ENCODE peak calls at places on chromosomes 12 and 14, in seven cellular contexts. J, Z, I, C, A, H and F are unnamed samples.

GRCh38 chr12:52584156-52584682 is 10.6 kb upstream of the KRT74 start:
- DNase-seq in J (no peak), Z (no peak), I (no peak), C (no peak), A (no peak), H (no peak), F (no peak)

GRCh38 chr12:106769546-106769945 is 4.9 kb upstream of the RIC8B start:
- DNase-seq in J (no peak), Z (no peak), I (no peak), C (no peak), A (no peak), H (no peak), F (no peak)

GRCh38 chr12:103791350-103791920 is 49.6 kb downstream of the NT5DC3 start:
- DNase-seq in J (no peak), Z (no peak), I (no peak), C (no peak), A (no peak), H (no peak), F (no peak)

GRCh38 chr12:108526482-108527234 is 11.6 kb downstream of the FICD start:
- DNase-seq in J (no peak), Z (no peak), I (no peak), C (no peak), A (peak), H (no peak), F (no peak)

GRCh38 chr14:80364274-80364673 is 153.0 kb upstream of the DIO2 start:
- DNase-seq in J (no peak), Z (no peak), I (no peak), C (peak), A (peak), H (no peak), F (peak)

GRCh38 chr14:31411218-31411727 is 9.1 kb downstream of the HEATR5A start:
- DNase-seq in J (no peak), Z (no peak), I (no peak), C (no peak), A (no peak), H (no peak), F (no peak)

GRCh38 chr12:68324531-68324930 is 7.6 kb downstream of the MDM1 start:
- DNase-seq in J (no peak), Z (no peak), I (no peak), C (no peak), A (no peak), H (no peak), F (no peak)

GRCh38 chr14:103845327-103845726 is 2.0 kb downstream of the PPP1R13B start:
- DNase-seq in J (no peak), Z (no peak), I (no peak), C (no peak), A (no peak), H (no peak), F (no peak)

GRCh38 chr14:92122351-92122677 is 545 bp downstream of the CPSF2 start:
- DNase-seq in J (peak), Z (no peak), I (peak), C (no peak), A (peak), H (no peak), F (peak)

GRCh38 chr12:65740873-65741600 is 83.2 kb upstream of the HMGA2 start:
- DNase-seq in J (peak), Z (no peak), I (peak), C (no peak), A (peak), H (peak), F (peak)

GRCh38 chr14:100532154-100532915 is 54.9 kb downstream of the BEGAIN start:
- DNase-seq in J (no peak), Z (no peak), I (no peak), C (no peak), A (peak), H (peak), F (no peak)

GRCh38 chr12:48532601-48533000 is 7.2 kb downstream of the OR8S1 start:
- DNase-seq in J (no peak), Z (no peak), I (no peak), C (no peak), A (no peak), H (no peak), F (no peak)

GRCh38 chr14:100584056-100585031 is 2.9 kb downstream of the BEGAIN start:
- DNase-seq in J (no peak), Z (no peak), I (no peak), C (no peak), A (peak), H (no peak), F (no peak)

GRCh38 chr14:27392153-27392552 is 794.3 kb upstream of the NOVA1 start:
- DNase-seq in J (no peak), Z (no peak), I (no peak), C (no peak), A (no peak), H (no peak), F (peak)

GRCh38 chr12:11437966-11438365 is 42.6 kb upstream of the PRB2 start:
- DNase-seq in J (no peak), Z (no peak), I (no peak), C (no peak), A (no peak), H (no peak), F (no peak)

GRCh38 chr12:28021704-28022103 is 49.2 kb upstream of the PTHLH start:
- DNase-seq in J (no peak), Z (no peak), I (no peak), C (no peak), A (no peak), H (no peak), F (no peak)

GRCh38 chr12:43599708-43600107 is 47.7 kb upstream of the ADAMTS20 start:
- DNase-seq in J (no peak), Z (no peak), I (no peak), C (no peak), A (no peak), H (no peak), F (no peak)

GRCh38 chr12:112116232-112117060 is 7.9 kb upstream of the NAA25 start:
- DNase-seq in J (peak), Z (no peak), I (peak), C (peak), A (peak), H (peak), F (no peak)

GRCh38 chr12:126974779-126975178 is 1292.2 kb upstream of the TMEM132C start:
- DNase-seq in J (no peak), Z (no peak), I (no peak), C (no peak), A (peak), H (no peak), F (no peak)

GRCh38 chr14:22978873-22979671 is 3.3 kb downstream of the AJUBA start:
- DNase-seq in J (no peak), Z (no peak), I (no peak), C (no peak), A (no peak), H (no peak), F (no peak)

GRCh38 chr12:93502802-93503623 is 35.7 kb downstream of the MRPL42 start:
- DNase-seq in J (no peak), Z (peak), I (peak), C (no peak), A (peak), H (no peak), F (peak)